ENCODE peak calls at places on chromosome X, in six cellular contexts. One of them, this sample, is unnamed.

GRCh38 chrX:41923925-41924693 is 755 bp upstream of the CASK start:
- DNase-seq in fibroblast of lung: peak
- DNase-seq in neural progenitor cell: peak
- DNase-seq in uterus: no peak
- DNase-seq in keratinocyte: peak
- DNase-seq in CD8-positive, alpha-beta T cell: peak
- DNase-seq in this sample: peak

GRCh38 chrX:41148553-41148952 is 63.3 kb downstream of the USP9X start:
- DNase-seq in fibroblast of lung: peak
- DNase-seq in CD8-positive, alpha-beta T cell: no peak
- DNase-seq in neural progenitor cell: no peak
- DNase-seq in uterus: no peak
- DNase-seq in keratinocyte: peak
- DNase-seq in this sample: no peak

GRCh38 chrX:155966876-155967275 is 30.6 kb upstream of the IL9R start:
- DNase-seq in CD8-positive, alpha-beta T cell: peak
- DNase-seq in fibroblast of lung: no peak
- DNase-seq in neural progenitor cell: peak
- DNase-seq in keratinocyte: peak
- DNase-seq in uterus: no peak
- DNase-seq in this sample: peak

GRCh38 chrX:43002526-43003203 is 224.7 kb upstream of the PPP1R2C start:
- DNase-seq in uterus: no peak
- DNase-seq in CD8-positive, alpha-beta T cell: no peak
- DNase-seq in fibroblast of lung: no peak
- DNase-seq in keratinocyte: no peak
- DNase-seq in neural progenitor cell: no peak
- DNase-seq in this sample: no peak

GRCh38 chrX:136907626-136908025 is 27.1 kb upstream of the RBMX start:
- DNase-seq in keratinocyte: no peak
- DNase-seq in uterus: no peak
- DNase-seq in CD8-positive, alpha-beta T cell: no peak
- DNase-seq in neural progenitor cell: no peak
- DNase-seq in fibroblast of lung: no peak
- DNase-seq in this sample: no peak

GRCh38 chrX:68989865-68990606 is 161.2 kb downstream of the EFNB1 start:
- DNase-seq in neural progenitor cell: peak
- DNase-seq in uterus: peak
- DNase-seq in CD8-positive, alpha-beta T cell: no peak
- DNase-seq in keratinocyte: no peak
- DNase-seq in fibroblast of lung: peak
- DNase-seq in this sample: peak

GRCh38 chrX:13293700-13294099 is 26.2 kb downstream of the ATXN3L start:
- DNase-seq in uterus: no peak
- DNase-seq in neural progenitor cell: peak
- DNase-seq in CD8-positive, alpha-beta T cell: no peak
- DNase-seq in keratinocyte: peak
- DNase-seq in fibroblast of lung: no peak
- DNase-seq in this sample: no peak

GRCh38 chrX:71515039-71515398 is 17.9 kb upstream of the OGT start:
- DNase-seq in CD8-positive, alpha-beta T cell: no peak
- DNase-seq in uterus: peak
- DNase-seq in neural progenitor cell: no peak
- DNase-seq in keratinocyte: no peak
- DNase-seq in fibroblast of lung: peak
- DNase-seq in this sample: no peak

GRCh38 chrX:45056428-45057145 is 144.1 kb downstream of the DIPK2B start:
- DNase-seq in CD8-positive, alpha-beta T cell: no peak
- DNase-seq in uterus: no peak
- DNase-seq in keratinocyte: no peak
- DNase-seq in fibroblast of lung: no peak
- DNase-seq in neural progenitor cell: no peak
- DNase-seq in this sample: peak

GRCh38 chrX:84223261-84223660 is 35.3 kb upstream of the RPS6KA6 start:
- DNase-seq in fibroblast of lung: no peak
- DNase-seq in keratinocyte: no peak
- DNase-seq in neural progenitor cell: no peak
- DNase-seq in CD8-positive, alpha-beta T cell: no peak
- DNase-seq in uterus: no peak
- DNase-seq in this sample: no peak

GRCh38 chrX:107934262-107934661 is 47.9 kb downstream of the TEX13B start:
- DNase-seq in neural progenitor cell: no peak
- DNase-seq in uterus: no peak
- DNase-seq in keratinocyte: no peak
- DNase-seq in fibroblast of lung: no peak
- DNase-seq in CD8-positive, alpha-beta T cell: no peak
- DNase-seq in this sample: no peak

GRCh38 chrX:134764202-134764785 is 106.0 kb upstream of the PLAC1 start:
- DNase-seq in fibroblast of lung: peak
- DNase-seq in keratinocyte: peak
- DNase-seq in CD8-positive, alpha-beta T cell: no peak
- DNase-seq in uterus: no peak
- DNase-seq in neural progenitor cell: peak
- DNase-seq in this sample: no peak

GRCh38 chrX:101931494-101932248 is at the start of gene ZMAT1:
- DNase-seq in CD8-positive, alpha-beta T cell: peak
- DNase-seq in neural progenitor cell: peak
- DNase-seq in uterus: peak
- DNase-seq in keratinocyte: peak
- DNase-seq in fibroblast of lung: peak
- DNase-seq in this sample: peak

GRCh38 chrX:107683124-107683895 is 55.0 kb downstream of the PRPS1 start:
- DNase-seq in fibroblast of lung: peak
- DNase-seq in uterus: peak
- DNase-seq in keratinocyte: no peak
- DNase-seq in CD8-positive, alpha-beta T cell: no peak
- DNase-seq in neural progenitor cell: no peak
- DNase-seq in this sample: no peak

GRCh38 chrX:155886409-155886808 is 5.3 kb downstream of the VAMP7 start:
- DNase-seq in CD8-positive, alpha-beta T cell: no peak
- DNase-seq in keratinocyte: no peak
- DNase-seq in uterus: no peak
- DNase-seq in neural progenitor cell: no peak
- DNase-seq in fibroblast of lung: no peak
- DNase-seq in this sample: no peak

GRCh38 chrX:69501433-69501832 is 2.7 kb upstream of the NALF2 start:
- DNase-seq in neural progenitor cell: peak
- DNase-seq in uterus: no peak
- DNase-seq in CD8-positive, alpha-beta T cell: no peak
- DNase-seq in keratinocyte: no peak
- DNase-seq in fibroblast of lung: no peak
- DNase-seq in this sample: no peak

GRCh38 chrX:109872021-109872730 is 130.7 kb upstream of the TMEM164 start:
- DNase-seq in neural progenitor cell: no peak
- DNase-seq in fibroblast of lung: peak
- DNase-seq in uterus: no peak
- DNase-seq in CD8-positive, alpha-beta T cell: no peak
- DNase-seq in keratinocyte: no peak
- DNase-seq in this sample: peak

GRCh38 chrX:30313322-30313721 is 4.1 kb upstream of the NR0B1 start:
- DNase-seq in neural progenitor cell: no peak
- DNase-seq in fibroblast of lung: no peak
- DNase-seq in uterus: no peak
- DNase-seq in keratinocyte: no peak
- DNase-seq in CD8-positive, alpha-beta T cell: no peak
- DNase-seq in this sample: no peak

DNA sequence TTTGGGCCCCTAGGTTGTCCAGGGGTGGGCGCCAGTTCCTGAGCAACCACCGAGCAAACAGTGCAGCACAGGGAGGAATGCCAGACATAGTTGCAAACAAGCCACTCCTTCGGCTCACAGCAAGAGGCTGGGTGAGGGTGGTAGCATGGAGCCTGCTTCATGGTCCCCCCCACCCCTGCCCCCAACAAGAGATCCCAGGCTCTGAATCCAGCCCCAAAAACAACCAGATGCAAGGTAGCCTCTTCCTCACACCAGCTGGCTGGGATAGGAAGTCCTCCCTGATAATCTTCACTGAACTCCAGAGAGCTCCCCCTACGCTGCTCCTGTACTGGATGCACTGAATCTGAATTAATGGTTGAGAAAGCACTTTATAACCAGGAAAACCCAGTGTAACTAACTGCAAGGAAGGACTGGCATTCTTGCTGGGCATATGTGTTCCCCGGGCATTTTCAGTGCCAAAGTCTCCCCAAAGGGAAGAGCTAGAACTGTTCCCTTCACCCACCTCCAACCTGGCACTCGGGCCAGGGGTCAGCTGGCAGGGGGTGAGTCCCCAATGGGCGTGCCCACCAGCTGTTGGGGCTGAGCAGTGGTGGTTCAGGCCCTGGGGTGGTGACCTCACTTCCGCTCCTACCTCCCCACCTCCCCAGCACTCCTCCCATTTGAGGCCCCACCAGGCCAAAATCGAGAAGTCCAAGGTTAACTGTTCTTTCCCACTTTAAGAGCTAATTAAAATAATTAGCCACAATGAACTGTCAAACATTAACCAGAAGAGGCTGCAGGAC is 1.5 kb downstream of the ELF4 start:
- DNase-seq in fibroblast of lung: no peak
- DNase-seq in uterus: no peak
- DNase-seq in keratinocyte: no peak
- DNase-seq in neural progenitor cell: no peak
- DNase-seq in CD8-positive, alpha-beta T cell: no peak
- DNase-seq in this sample: no peak
- TF ChIP-seq CTCF in fibroblast of lung: no peak
- TF ChIP-seq CTCF in uterus: no peak
- TF ChIP-seq CTCF in keratinocyte: no peak
- TF ChIP-seq CTCF in neural progenitor cell: peak
- TF ChIP-seq CTCF in CD8-positive, alpha-beta T cell: no peak
- TF ChIP-seq CTCF in this sample: no peak

GRCh38 chrX:16718824-16719333 is 533 bp upstream of the SYAP1 start:
- DNase-seq in uterus: no peak
- DNase-seq in fibroblast of lung: no peak
- DNase-seq in keratinocyte: no peak
- DNase-seq in CD8-positive, alpha-beta T cell: no peak
- DNase-seq in neural progenitor cell: no peak
- DNase-seq in this sample: no peak
- H3K4me3 ChIP-seq in uterus: peak
- H3K4me3 ChIP-seq in fibroblast of lung: peak
- H3K4me3 ChIP-seq in keratinocyte: peak
- H3K4me3 ChIP-seq in CD8-positive, alpha-beta T cell: peak
- H3K4me3 ChIP-seq in neural progenitor cell: peak
- H3K4me3 ChIP-seq in this sample: peak

GRCh38 chrX:28590394-28590793 is 3.1 kb downstream of the IL1RAPL1 start:
- DNase-seq in keratinocyte: no peak
- DNase-seq in uterus: no peak
- DNase-seq in CD8-positive, alpha-beta T cell: no peak
- DNase-seq in fibroblast of lung: peak
- DNase-seq in neural progenitor cell: peak
- DNase-seq in this sample: no peak
- TF ChIP-seq CTCF in keratinocyte: no peak
- TF ChIP-seq CTCF in uterus: no peak
- TF ChIP-seq CTCF in CD8-positive, alpha-beta T cell: no peak
- TF ChIP-seq CTCF in fibroblast of lung: peak
- TF ChIP-seq CTCF in neural progenitor cell: peak
- TF ChIP-seq CTCF in this sample: no peak

GRCh38 chrX:140943513-140943912 is 58.9 kb upstream of the SPANXB1 start:
- DNase-seq in fibroblast of lung: no peak
- DNase-seq in neural progenitor cell: no peak
- DNase-seq in uterus: no peak
- DNase-seq in CD8-positive, alpha-beta T cell: no peak
- DNase-seq in keratinocyte: no peak
- DNase-seq in this sample: no peak

GRCh38 chrX:140949231-140949630 is 53.2 kb upstream of the SPANXB1 start:
- DNase-seq in CD8-positive, alpha-beta T cell: no peak
- DNase-seq in keratinocyte: no peak
- DNase-seq in uterus: no peak
- DNase-seq in fibroblast of lung: peak
- DNase-seq in neural progenitor cell: no peak
- DNase-seq in this sample: no peak

GRCh38 chrX:140944710-140945109 is 57.7 kb upstream of the SPANXB1 start:
- DNase-seq in neural progenitor cell: no peak
- DNase-seq in fibroblast of lung: no peak
- DNase-seq in CD8-positive, alpha-beta T cell: no peak
- DNase-seq in keratinocyte: no peak
- DNase-seq in uterus: no peak
- DNase-seq in this sample: no peak

GRCh38 chrX:140948827-140949226 is 53.6 kb upstream of the SPANXB1 start:
- DNase-seq in keratinocyte: no peak
- DNase-seq in CD8-positive, alpha-beta T cell: no peak
- DNase-seq in neural progenitor cell: no peak
- DNase-seq in fibroblast of lung: no peak
- DNase-seq in uterus: no peak
- DNase-seq in this sample: no peak
- H3K4me3 ChIP-seq in keratinocyte: no peak
- H3K4me3 ChIP-seq in CD8-positive, alpha-beta T cell: no peak
- H3K4me3 ChIP-seq in neural progenitor cell: no peak
- H3K4me3 ChIP-seq in fibroblast of lung: no peak
- H3K4me3 ChIP-seq in uterus: no peak
- H3K4me3 ChIP-seq in this sample: no peak

This sample was measured in AG09309.